ENCODE peak calls at places on chromosome 3, in five cellular contexts. J is foreskin fibroblast, B is HTR-8/SVneo, I is HL-60, S is AG10803. Q is an unnamed sample.

GRCh38 chr3:78857494-78858111 is 910.2 kb downstream of the ROBO1 start:
- DNase-seq in I (no peak), J (no peak), B (no peak), S (no peak), Q (no peak)

GRCh38 chr3:97687734-97688133 is 76.8 kb upstream of the ARL6 start:
- DNase-seq in I (no peak), B (no peak), S (no peak), J (no peak), Q (no peak)

GRCh38 chr3:117133066-117133465 is 423.5 kb downstream of the TUSC7 start:
- DNase-seq in I (no peak), J (no peak), S (no peak), B (no peak), Q (no peak)

GRCh38 chr3:190088890-190089289 is 31.8 kb downstream of the P3H2 start:
- DNase-seq in B (no peak), J (peak; percentile 21), S (no peak), I (no peak), Q (no peak)

GRCh38 chr3:45917146-45917885 is 25.9 kb upstream of the CXCR6 start:
- DNase-seq in S (no peak), J (no peak), B (no peak), I (no peak), Q (no peak)

GRCh38 chr3:30692498-30693130 is 86.2 kb downstream of the TGFBR2 start:
- DNase-seq in B (no peak), S (no peak), I (no peak), J (no peak), Q (no peak)

GRCh38 chr3:70064194-70064787 is 64.8 kb downstream of the SAMMSON start:
- DNase-seq in B (peak; percentile 8), J (peak; percentile 20), I (peak; percentile 5), S (peak; percentile 40), Q (peak; percentile 40)

GRCh38 chr3:79140718-79141117 is 627.1 kb downstream of the ROBO1 start:
- DNase-seq in J (peak; percentile 4), S (peak; percentile 66), I (no peak), B (peak; percentile 13), Q (peak; percentile 47)

GRCh38 chr3:43852066-43852465 is 161.3 kb downstream of the ABHD5 start:
- DNase-seq in I (no peak), J (peak; percentile 64), S (peak; percentile 86), B (no peak), Q (no peak)

GRCh38 chr3:122030381-122031122 is 8.5 kb upstream of the ILDR1 start:
- DNase-seq in S (peak; percentile 29), B (no peak), J (no peak), I (no peak), Q (peak; percentile 41)

GRCh38 chr3:187165144-187165543 is 25.8 kb upstream of the RPL39L start:
- DNase-seq in J (peak; percentile 18), I (peak; percentile 13), S (peak; percentile 64), B (peak; percentile 40), Q (peak; percentile 57)

GRCh38 chr3:8712045-8712870 is 21.3 kb upstream of the CAV3 start:
- DNase-seq in J (peak; percentile 58), S (peak; percentile 90), B (no peak), I (no peak), Q (peak; percentile 76)

GRCh38 chr3:39453134-39453533 is 14.3 kb upstream of the MOBP start:
- DNase-seq in S (no peak), J (no peak), I (no peak), B (no peak), Q (no peak)

GRCh38 chr3:144521131-144521530 is 549.5 kb downstream of the DIPK2A start:
- DNase-seq in S (no peak), B (no peak), J (no peak), I (no peak), Q (no peak)

GRCh38 chr3:193662757-193663322 is 69.8 kb downstream of the OPA1 start:
- DNase-seq in I (no peak), B (no peak), J (no peak), S (no peak), Q (no peak)

GRCh38 chr3:64462203-64463120 is 225.3 kb downstream of the ADAMTS9 start:
- DNase-seq in I (no peak), S (peak; percentile 91), B (no peak), J (peak; percentile 64), Q (peak; percentile 77)

GRCh38 chr3:37862219-37862711 is 585 bp downstream of the CTDSPL start:
- DNase-seq in S (peak; percentile 23), J (peak; percentile 46), I (no peak), B (no peak), Q (peak; percentile 57)

GRCh38 chr3:8318002-8318649 is 183.5 kb upstream of the LMCD1 start:
- DNase-seq in S (peak; percentile 68), B (no peak), J (peak; percentile 78), I (no peak), Q (peak; percentile 38)

GRCh38 chr3:8767181-8767666 is 2.2 kb downstream of the OXTR start:
- DNase-seq in S (no peak), B (no peak), I (no peak), J (no peak), Q (no peak)

GRCh38 chr3:101202640-101203039 is 117.7 kb downstream of the IMPG2 start:
- DNase-seq in I (no peak), B (no peak), J (no peak), S (no peak), Q (no peak)

GRCh38 chr3:165233521-165234195 is 37.5 kb upstream of the SLITRK3 start:
- DNase-seq in I (no peak), J (no peak), S (no peak), B (no peak), Q (no peak)

GRCh38 chr3:161215186-161215585 is 5.9 kb upstream of the NMD3 start:
- DNase-seq in B (no peak), S (no peak), I (no peak), J (no peak), Q (no peak)

GRCh38 chr3:44557074-44557473 is 2.1 kb downstream of the ZKSCAN7 start:
- DNase-seq in I (no peak), B (no peak), S (no peak), J (no peak), Q (no peak)

GRCh38 chr3:40043444-40043755 is 234.0 kb downstream of the MYRIP start:
- DNase-seq in J (peak; percentile 85), S (peak; percentile 73), B (no peak), I (no peak), Q (peak; percentile 35)

GRCh38 chr3:30042274-30042859 is 564.0 kb upstream of the TGFBR2 start:
- DNase-seq in B (peak; percentile 36), I (peak; percentile 72), J (peak; percentile 65), S (peak; percentile 75), Q (peak; percentile 68)

GRCh38 chr3:113441051-113441770 is at the start of gene CFAP44:
- DNase-seq in B (no peak), S (peak; percentile 8), J (peak; percentile 21), I (no peak), Q (peak; percentile 18)

GRCh38 chr3:71264840-71265239 is 318.7 kb downstream of the FOXP1 start:
- DNase-seq in B (no peak), J (no peak), I (no peak), S (no peak), Q (no peak)

GRCh38 chr3:185150561-185150960 is 2.3 kb downstream of the C3orf70 start:
- DNase-seq in B (no peak), I (no peak), S (no peak), J (no peak), Q (no peak)

GRCh38 chr3:59321881-59322540 is 272.2 kb upstream of the CFAP20DC start:
- DNase-seq in J (no peak), S (peak; percentile 16), I (no peak), B (no peak), Q (no peak)

GRCh38 chr3:72739521-72740466 is 108.5 kb downstream of the SHQ1 start:
- DNase-seq in B (no peak), J (peak; percentile 12), S (no peak), I (no peak), Q (peak; percentile 24)

GRCh38 chr3:161096771-161097367 is 8.3 kb downstream of the B3GALNT1 start:
- DNase-seq in I (peak; percentile 6), J (no peak), S (no peak), B (no peak), Q (no peak)

GRCh38 chr3:15805756-15806266 is 8.0 kb upstream of the ANKRD28 start:
- DNase-seq in S (peak; percentile 63), B (no peak), J (no peak), I (peak; percentile 29), Q (peak; percentile 29)

GRCh38 chr3:39126532-39127071 is 19.1 kb downstream of the TTC21A start:
- DNase-seq in B (peak; percentile 30), J (peak; percentile 25), S (peak; percentile 61), I (peak; percentile 84), Q (peak; percentile 54)